ENCODE peak calls at places on chromosomes 3 and 15, in five cellular contexts. D, J, F, E and Y are unnamed samples.

GRCh38 chr3:55527381-55527780 is 40.3 kb upstream of the WNT5A start:
- DNase-seq in F (no peak), J (no peak), D (no peak), E (no peak), Y (no peak)

GRCh38 chr15:91992940-91993339 is 139.4 kb downstream of the SLCO3A1 start:
- DNase-seq in E (no peak), D (no peak), J (no peak), F (no peak), Y (no peak)

GRCh38 chr3:149790265-149790664 is 2.1 kb downstream of the ANKUB1 start:
- DNase-seq in E (no peak), F (no peak), J (no peak), D (no peak), Y (peak)

GRCh38 chr15:82742134-82742533 is 32.5 kb upstream of the AP3B2 start:
- DNase-seq in E (no peak), J (no peak), D (no peak), F (no peak), Y (no peak)

GRCh38 chr3:186775999-186776398 is 7.4 kb upstream of the EIF4A2 start:
- DNase-seq in D (no peak), F (no peak), E (no peak), J (no peak), Y (no peak)

GRCh38 chr3:130759692-130760338 is 13.2 kb upstream of the PIK3R4 start:
- DNase-seq in F (peak), E (peak), J (peak), D (peak), Y (peak)

GRCh38 chr3:195411831-195412230 is 31.0 kb downstream of the ACAP2 start:
- DNase-seq in F (no peak), E (no peak), J (no peak), D (no peak), Y (no peak)

GRCh38 chr15:98289747-98290146 is 329.2 kb downstream of the ARRDC4 start:
- DNase-seq in F (no peak), E (no peak), D (no peak), J (no peak), Y (no peak)

GRCh38 chr15:45943255-45943654 is 308.4 kb downstream of the SQOR start:
- DNase-seq in D (no peak), J (no peak), F (no peak), E (no peak), Y (no peak)